ENCODE peak calls at places on chromosomes 2 and 18, in ten cellular contexts. One of them, this sample, is unnamed.
A peak's percentile ranks its signal among the peaks of the same experiment; 100 is the strongest.

GRCh38 chr2:134259571-134259970 is 5.7 kb downstream of the MGAT5 start:
- DNase-seq in heart left ventricle: no peak
- DNase-seq in A549: no peak
- DNase-seq in Peyer's patch: no peak
- DNase-seq in uterus: no peak
- DNase-seq in adrenal gland: no peak
- DNase-seq in HepG2: no peak
- DNase-seq in IMR-90: peak; percentile 14
- DNase-seq in HCT116: no peak
- DNase-seq in breast epithelium: no peak
- DNase-seq in this sample: no peak

GRCh38 chr2:35410431-35411061 is 945.0 kb upstream of the CRIM1 start:
- DNase-seq in heart left ventricle: peak; percentile 28
- DNase-seq in A549: peak; percentile 61
- DNase-seq in Peyer's patch: peak; percentile 60
- DNase-seq in uterus: peak; percentile 19
- DNase-seq in adrenal gland: peak; percentile 57
- DNase-seq in HepG2: peak; percentile 33
- DNase-seq in IMR-90: peak; percentile 29
- DNase-seq in HCT116: no peak
- DNase-seq in breast epithelium: no peak
- DNase-seq in this sample: peak; percentile 64

GRCh38 chr2:119480718-119481142 is 43.6 kb downstream of the SCTR start:
- DNase-seq in heart left ventricle: peak; percentile 43
- DNase-seq in A549: no peak
- DNase-seq in Peyer's patch: no peak
- DNase-seq in uterus: no peak
- DNase-seq in adrenal gland: no peak
- DNase-seq in HepG2: peak; percentile 48
- DNase-seq in IMR-90: no peak
- DNase-seq in HCT116: no peak
- DNase-seq in breast epithelium: no peak
- DNase-seq in this sample: no peak

GRCh38 chr2:219851801-219852481 is 224.5 kb downstream of the SLC4A3 start:
- DNase-seq in heart left ventricle: peak; percentile 31
- DNase-seq in A549: no peak
- DNase-seq in Peyer's patch: no peak
- DNase-seq in uterus: peak; percentile 48
- DNase-seq in adrenal gland: no peak
- DNase-seq in HepG2: no peak
- DNase-seq in IMR-90: peak; percentile 23
- DNase-seq in HCT116: no peak
- DNase-seq in breast epithelium: no peak
- DNase-seq in this sample: no peak

GRCh38 chr2:16394072-16394985 is 271.3 kb downstream of the CYRIA start:
- DNase-seq in heart left ventricle: no peak
- DNase-seq in A549: no peak
- DNase-seq in Peyer's patch: no peak
- DNase-seq in uterus: no peak
- DNase-seq in adrenal gland: no peak
- DNase-seq in HepG2: peak; percentile 39
- DNase-seq in IMR-90: no peak
- DNase-seq in HCT116: no peak
- DNase-seq in breast epithelium: no peak
- DNase-seq in this sample: no peak

GRCh38 chr2:236691799-236692167 is 122.2 kb downstream of the ACKR3 start:
- DNase-seq in heart left ventricle: no peak
- DNase-seq in A549: no peak
- DNase-seq in Peyer's patch: no peak
- DNase-seq in uterus: no peak
- DNase-seq in adrenal gland: no peak
- DNase-seq in HepG2: no peak
- DNase-seq in IMR-90: no peak
- DNase-seq in HCT116: no peak
- DNase-seq in breast epithelium: no peak
- DNase-seq in this sample: no peak

GRCh38 chr2:136787970-136788369 is 22.6 kb downstream of the THSD7B start:
- DNase-seq in heart left ventricle: no peak
- DNase-seq in A549: no peak
- DNase-seq in Peyer's patch: no peak
- DNase-seq in uterus: no peak
- DNase-seq in adrenal gland: no peak
- DNase-seq in HepG2: no peak
- DNase-seq in IMR-90: no peak
- DNase-seq in HCT116: no peak
- DNase-seq in breast epithelium: no peak
- DNase-seq in this sample: no peak

GRCh38 chr2:96888082-96889011 is 18.5 kb upstream of the SEMA4C start:
- DNase-seq in heart left ventricle: no peak
- DNase-seq in A549: no peak
- DNase-seq in Peyer's patch: no peak
- DNase-seq in uterus: no peak
- DNase-seq in adrenal gland: no peak
- DNase-seq in HepG2: no peak
- DNase-seq in IMR-90: no peak
- DNase-seq in HCT116: no peak
- DNase-seq in breast epithelium: peak; percentile 84
- DNase-seq in this sample: no peak

GRCh38 chr18:57134564-57135211 is 12.2 kb upstream of the BOD1L2 start:
- DNase-seq in heart left ventricle: no peak
- DNase-seq in A549: no peak
- DNase-seq in Peyer's patch: no peak
- DNase-seq in uterus: no peak
- DNase-seq in adrenal gland: no peak
- DNase-seq in HepG2: no peak
- DNase-seq in IMR-90: peak; percentile 4
- DNase-seq in HCT116: no peak
- DNase-seq in breast epithelium: no peak
- DNase-seq in this sample: no peak

GRCh38 chr2:191166111-191166755 is 15.4 kb upstream of the STAT4 start:
- DNase-seq in heart left ventricle: no peak
- DNase-seq in A549: peak; percentile 62
- DNase-seq in Peyer's patch: no peak
- DNase-seq in uterus: no peak
- DNase-seq in adrenal gland: no peak
- DNase-seq in HepG2: peak; percentile 69
- DNase-seq in IMR-90: peak; percentile 89
- DNase-seq in HCT116: no peak
- DNase-seq in breast epithelium: no peak
- DNase-seq in this sample: peak; percentile 60

GRCh38 chr2:171319164-171319810 is 114.5 kb downstream of the METTL8 start:
- DNase-seq in heart left ventricle: no peak
- DNase-seq in A549: no peak
- DNase-seq in Peyer's patch: no peak
- DNase-seq in uterus: no peak
- DNase-seq in adrenal gland: no peak
- DNase-seq in HepG2: no peak
- DNase-seq in IMR-90: peak; percentile 68
- DNase-seq in HCT116: no peak
- DNase-seq in breast epithelium: no peak
- DNase-seq in this sample: no peak

GRCh38 chr2:241558532-241559488 is at the start of gene BOK:
- DNase-seq in heart left ventricle: peak; percentile 70
- DNase-seq in A549: peak; percentile 84
- DNase-seq in Peyer's patch: peak; percentile 79
- DNase-seq in uterus: peak; percentile 63
- DNase-seq in adrenal gland: peak; percentile 56
- DNase-seq in HepG2: peak; percentile 73
- DNase-seq in IMR-90: peak; percentile 72
- DNase-seq in HCT116: peak; percentile 72
- DNase-seq in breast epithelium: no peak
- DNase-seq in this sample: peak; percentile 82
- TF ChIP-seq POLR2A in heart left ventricle: no peak
- TF ChIP-seq POLR2A in A549: peak; percentile 22
- TF ChIP-seq POLR2A in Peyer's patch: no peak
- TF ChIP-seq POLR2A in uterus: peak; percentile 40
- TF ChIP-seq POLR2A in adrenal gland: no peak
- TF ChIP-seq POLR2A in HepG2: no peak
- TF ChIP-seq POLR2A in IMR-90: no peak
- TF ChIP-seq POLR2A in HCT116: peak; percentile 31
- TF ChIP-seq POLR2A in breast epithelium: no peak
- TF ChIP-seq POLR2A in this sample: peak; percentile 49

GRCh38 chr2:74119912-74120825 is 27.5 kb downstream of the BOLA3 start:
- DNase-seq in heart left ventricle: peak; percentile 87
- DNase-seq in A549: peak; percentile 92
- DNase-seq in Peyer's patch: peak; percentile 93
- DNase-seq in uterus: peak; percentile 77
- DNase-seq in adrenal gland: peak; percentile 80
- DNase-seq in HepG2: peak; percentile 78
- DNase-seq in IMR-90: peak; percentile 69
- DNase-seq in HCT116: no peak
- DNase-seq in breast epithelium: peak; percentile 82
- DNase-seq in this sample: peak; percentile 83

GRCh38 chr2:74119324-74119723 is 28.4 kb downstream of the BOLA3 start:
- DNase-seq in heart left ventricle: no peak
- DNase-seq in A549: no peak
- DNase-seq in Peyer's patch: no peak
- DNase-seq in uterus: no peak
- DNase-seq in adrenal gland: no peak
- DNase-seq in HepG2: no peak
- DNase-seq in IMR-90: no peak
- DNase-seq in HCT116: no peak
- DNase-seq in breast epithelium: no peak
- DNase-seq in this sample: no peak
- TF ChIP-seq CTCF in heart left ventricle: no peak
- TF ChIP-seq CTCF in A549: no peak
- TF ChIP-seq CTCF in Peyer's patch: peak; percentile 23
- TF ChIP-seq CTCF in uterus: no peak
- TF ChIP-seq CTCF in adrenal gland: no peak
- TF ChIP-seq CTCF in HepG2: peak; percentile 9
- TF ChIP-seq CTCF in IMR-90: no peak
- TF ChIP-seq CTCF in HCT116: no peak
- TF ChIP-seq CTCF in breast epithelium: no peak
- TF ChIP-seq CTCF in this sample: no peak

GRCh38 chr2:241612156-241613017 is 24.6 kb downstream of the THAP4 start:
- DNase-seq in heart left ventricle: no peak
- DNase-seq in A549: no peak
- DNase-seq in Peyer's patch: no peak
- DNase-seq in uterus: no peak
- DNase-seq in adrenal gland: no peak
- DNase-seq in HepG2: no peak
- DNase-seq in IMR-90: peak; percentile 20
- DNase-seq in HCT116: no peak
- DNase-seq in breast epithelium: no peak
- DNase-seq in this sample: no peak
- H3K4me1 ChIP-seq in heart left ventricle: peaks cover 43% of the 10 kb centered on the region
- H3K4me1 ChIP-seq in A549: no peaks in the 10 kb centered on the region
- H3K4me1 ChIP-seq in Peyer's patch: no peaks in the 10 kb centered on the region
- H3K4me1 ChIP-seq in uterus: no peaks in the 10 kb centered on the region
- H3K4me1 ChIP-seq in adrenal gland: no peaks in the 10 kb centered on the region
- H3K4me1 ChIP-seq in HepG2: peaks cover 32% of the 10 kb centered on the region
- H3K4me1 ChIP-seq in IMR-90: peaks cover 13% of the 10 kb centered on the region
- H3K4me1 ChIP-seq in HCT116: peaks cover 3% of the 10 kb centered on the region
- H3K4me1 ChIP-seq in breast epithelium: peaks cover 1% of the 10 kb centered on the region
- H3K4me1 ChIP-seq in this sample: no peaks in the 10 kb centered on the region

DNA sequence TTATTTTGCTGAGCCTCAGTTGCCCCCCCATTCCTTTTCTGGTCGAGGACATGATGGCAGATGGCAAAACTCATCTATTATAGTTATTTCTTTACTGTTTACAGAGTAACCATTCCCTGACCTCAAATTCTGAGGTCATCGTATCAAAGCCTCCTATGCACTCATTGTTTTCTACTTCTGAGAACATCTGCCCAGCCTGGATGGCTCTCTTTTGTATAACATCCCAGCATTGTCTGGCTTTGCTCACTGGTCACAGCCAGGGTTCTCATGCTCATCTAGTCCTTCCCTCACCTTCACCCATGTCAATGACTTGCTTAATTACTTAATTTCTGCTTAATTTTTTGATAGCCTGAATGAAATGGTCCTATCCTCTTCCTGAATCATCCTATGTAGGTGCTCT is 472.1 kb downstream of the PARD3B start:
- DNase-seq in heart left ventricle: no peak
- DNase-seq in A549: no peak
- DNase-seq in Peyer's patch: no peak
- DNase-seq in uterus: no peak
- DNase-seq in adrenal gland: no peak
- DNase-seq in HepG2: peak; percentile 16
- DNase-seq in IMR-90: no peak
- DNase-seq in HCT116: no peak
- DNase-seq in breast epithelium: no peak
- DNase-seq in this sample: no peak
- TF ChIP-seq POLR2A in heart left ventricle: no peak
- TF ChIP-seq POLR2A in A549: no peak
- TF ChIP-seq POLR2A in Peyer's patch: no peak
- TF ChIP-seq POLR2A in uterus: no peak
- TF ChIP-seq POLR2A in adrenal gland: no peak
- TF ChIP-seq POLR2A in HepG2: no peak
- TF ChIP-seq POLR2A in IMR-90: no peak
- TF ChIP-seq POLR2A in HCT116: no peak
- TF ChIP-seq POLR2A in breast epithelium: no peak
- TF ChIP-seq POLR2A in this sample: no peak

DNA sequence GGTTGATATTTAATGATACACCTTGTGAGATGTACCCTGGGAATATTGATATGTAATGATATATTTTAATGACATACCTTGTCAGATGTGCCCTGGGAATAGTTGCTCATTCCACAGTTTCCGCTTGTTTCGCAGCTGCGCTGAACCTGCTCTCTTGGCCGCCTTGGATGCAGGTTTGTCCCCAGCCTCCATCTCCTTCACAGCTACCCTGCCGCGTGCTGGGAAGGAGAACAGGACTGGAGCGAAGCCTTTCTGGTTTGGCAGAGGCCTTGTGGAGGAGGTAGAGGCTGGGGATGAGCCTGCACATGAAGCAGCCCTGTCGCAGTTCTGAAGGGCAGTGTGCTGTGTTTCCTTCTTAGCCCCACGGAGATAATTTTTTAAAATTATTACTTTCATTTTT is 14.6 kb downstream of the ATG4B start:
- DNase-seq in heart left ventricle: no peak
- DNase-seq in A549: no peak
- DNase-seq in Peyer's patch: no peak
- DNase-seq in uterus: no peak
- DNase-seq in adrenal gland: no peak
- DNase-seq in HepG2: no peak
- DNase-seq in IMR-90: no peak
- DNase-seq in HCT116: no peak
- DNase-seq in breast epithelium: no peak
- DNase-seq in this sample: no peak
- TF ChIP-seq CTCF in heart left ventricle: no peak
- TF ChIP-seq CTCF in A549: no peak
- TF ChIP-seq CTCF in Peyer's patch: no peak
- TF ChIP-seq CTCF in uterus: no peak
- TF ChIP-seq CTCF in adrenal gland: no peak
- TF ChIP-seq CTCF in HepG2: no peak
- TF ChIP-seq CTCF in IMR-90: no peak
- TF ChIP-seq CTCF in HCT116: no peak
- TF ChIP-seq CTCF in breast epithelium: no peak
- TF ChIP-seq CTCF in this sample: no peak

GRCh38 chr2:234676109-234676858 is 179.4 kb upstream of the ARL4C start:
- DNase-seq in heart left ventricle: no peak
- DNase-seq in A549: no peak
- DNase-seq in Peyer's patch: no peak
- DNase-seq in uterus: no peak
- DNase-seq in adrenal gland: no peak
- DNase-seq in HepG2: peak; percentile 96
- DNase-seq in IMR-90: no peak
- DNase-seq in HCT116: no peak
- DNase-seq in breast epithelium: no peak
- DNase-seq in this sample: no peak
- H3K4me1 ChIP-seq in heart left ventricle: peaks cover 8% of the 10 kb centered on the region
- H3K4me1 ChIP-seq in A549: peaks cover 71% of the 10 kb centered on the region
- H3K4me1 ChIP-seq in Peyer's patch: no peaks in the 10 kb centered on the region
- H3K4me1 ChIP-seq in uterus: no peaks in the 10 kb centered on the region
- H3K4me1 ChIP-seq in adrenal gland: peaks cover 10% of the 10 kb centered on the region
- H3K4me1 ChIP-seq in HepG2: peaks cover 89% of the 10 kb centered on the region
- H3K4me1 ChIP-seq in IMR-90: peaks cover 55% of the 10 kb centered on the region
- H3K4me1 ChIP-seq in HCT116: peaks cover 73% of the 10 kb centered on the region
- H3K4me1 ChIP-seq in breast epithelium: no peaks in the 10 kb centered on the region
- H3K4me1 ChIP-seq in this sample: peaks cover 58% of the 10 kb centered on the region